ENCODE peak calls at places on chromosome 10, in eight cellular contexts. B, W, I, S, Z, O, Q and K are unnamed samples.

GRCh38 chr10:114550756-114551290 is 107.3 kb downstream of the ABLIM1 start:
- DNase-seq in S (no peak), Z (no peak), B (peak; percentile 57), Q (peak; percentile 8), O (no peak), I (peak; percentile 55), W (no peak), K (peak; percentile 66)

GRCh38 chr10:7634142-7634894 is 32.4 kb downstream of the ITIH5 start:
- DNase-seq in W (peak; percentile 67), O (no peak), I (no peak), Q (no peak), S (no peak), B (no peak), Z (no peak), K (no peak)

GRCh38 chr10:112296908-112297331 is 13.7 kb downstream of the TECTB start:
- DNase-seq in Q (no peak), W (no peak), O (no peak), B (no peak), I (no peak), S (no peak), Z (no peak), K (no peak)

GRCh38 chr10:42594246-42594650 is 44.1 kb downstream of the ZNF33B start:
- DNase-seq in S (no peak), Q (no peak), Z (peak; percentile 48), B (no peak), W (no peak), O (no peak), I (peak; percentile 91), K (peak; percentile 36)

GRCh38 chr10:477620-478019 is 211.8 kb downstream of the DIP2C start:
- DNase-seq in Q (no peak), S (no peak), Z (no peak), I (no peak), O (no peak), B (no peak), W (no peak), K (no peak)

GRCh38 chr10:8544500-8544899 is 490.0 kb downstream of the GATA3 start:
- DNase-seq in Z (no peak), Q (no peak), O (no peak), B (no peak), W (no peak), I (no peak), S (no peak), K (no peak)

GRCh38 chr10:97608991-97609561 is 19.6 kb downstream of the C10orf62 start:
- DNase-seq in O (no peak), I (no peak), W (peak; percentile 91), Z (no peak), B (no peak), Q (no peak), S (no peak), K (no peak)

GRCh38 chr10:128286413-128287097 is 160.3 kb upstream of the MKI67 start:
- DNase-seq in B (peak; percentile 84), O (peak; percentile 76), I (no peak), Q (peak; percentile 15), S (no peak), W (no peak), Z (no peak), K (no peak)

GRCh38 chr10:3926675-3927525 is 141.9 kb upstream of the KLF6 start:
- DNase-seq in I (peak; percentile 90), Z (peak; percentile 48), Q (peak; percentile 68), W (no peak), S (no peak), B (no peak), O (no peak), K (peak; percentile 49)

GRCh38 chr10:5758927-5759326 is 54.3 kb downstream of the GDI2 start:
- DNase-seq in W (no peak), B (no peak), Z (no peak), I (no peak), O (no peak), S (no peak), Q (no peak), K (no peak)

GRCh38 chr10:74194999-74195398 is 44.0 kb downstream of the ADK start:
- DNase-seq in I (peak; percentile 41), W (no peak), Q (no peak), Z (no peak), S (no peak), B (no peak), O (no peak), K (peak; percentile 50)

GRCh38 chr10:19704544-19704943 is 111.7 kb upstream of the PLXDC2 start:
- DNase-seq in I (no peak), W (no peak), S (no peak), Q (no peak), Z (no peak), O (no peak), B (no peak), K (no peak)

GRCh38 chr10:61128196-61128595 is 184.2 kb upstream of the RHOBTB1 start:
- DNase-seq in Z (no peak), B (no peak), Q (no peak), W (no peak), S (no peak), O (no peak), I (no peak), K (no peak)

GRCh38 chr10:120685136-120685535 is 166.0 kb upstream of the WDR11 start:
- DNase-seq in B (no peak), O (peak; percentile 75), S (no peak), Q (peak; percentile 77), Z (no peak), I (no peak), W (no peak), K (no peak)

GRCh38 chr10:97685395-97685958 is 1.6 kb downstream of the AVPI1 start:
- DNase-seq in I (peak; percentile 62), O (peak; percentile 80), B (peak; percentile 52), Q (peak; percentile 88), S (no peak), Z (peak; percentile 58), W (no peak), K (peak; percentile 12)

GRCh38 chr10:119449760-119450461 is 92.6 kb downstream of the RGS10 start:
- DNase-seq in S (peak; percentile 89), Z (peak; percentile 39), Q (peak; percentile 42), O (no peak), I (peak; percentile 95), B (no peak), W (peak; percentile 90), K (peak; percentile 91)

GRCh38 chr10:19263262-19263661 is 214.7 kb downstream of the MALRD1 start:
- DNase-seq in S (no peak), B (no peak), I (no peak), W (no peak), O (no peak), Z (no peak), Q (no peak), K (no peak)

DNA sequence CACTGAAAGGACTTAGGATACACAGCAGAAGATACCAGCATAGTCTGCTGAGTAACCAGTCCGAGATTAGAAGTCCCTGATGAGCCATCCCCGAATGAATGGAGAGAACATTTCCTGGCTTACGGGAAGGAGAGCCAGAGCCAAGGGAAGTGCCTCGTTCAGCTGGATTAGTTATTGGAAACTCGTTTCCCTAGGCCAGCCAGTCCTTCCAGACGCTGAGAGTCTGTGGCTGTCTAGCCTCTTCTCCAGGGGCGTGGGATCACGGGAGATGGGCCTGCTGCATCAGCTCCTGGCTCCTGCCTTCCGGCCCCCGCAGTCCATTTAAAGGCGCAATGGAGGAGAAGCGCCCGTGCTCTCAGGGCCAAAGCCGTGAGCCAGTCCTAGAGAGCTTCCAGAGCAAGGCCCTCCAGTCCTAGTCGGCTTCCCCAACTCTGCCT is 712.8 kb downstream of the PARD3 start:
- DNase-seq in S (peak; percentile 29), O (no peak), I (peak; percentile 81), B (no peak), Q (no peak), W (peak; percentile 79), Z (no peak), K (peak; percentile 50)
- H3K4me3 ChIP-seq in S (peak overlapping the region; percentile 41), O (no peak overlapping the region), I (no peak overlapping the region), B (no peak overlapping the region), Q (no peak overlapping the region), W (peak overlapping the region; percentile 33), Z (no peak overlapping the region), K (no peak overlapping the region)

GRCh38 chr10:77176224-77176623 is 461.4 kb downstream of the KCNMA1 start:
- DNase-seq in I (no peak), B (no peak), O (no peak), Q (no peak), W (no peak), S (no peak), Z (no peak), K (no peak)

GRCh38 chr10:77177161-77177560 is 460.4 kb downstream of the KCNMA1 start:
- DNase-seq in Q (no peak), Z (no peak), W (no peak), S (no peak), B (no peak), I (no peak), O (no peak), K (no peak)

GRCh38 chr10:77179015-77179695 is 458.5 kb downstream of the KCNMA1 start:
- DNase-seq in O (peak; percentile 74), Q (peak; percentile 51), I (peak; percentile 93), B (peak; percentile 26), S (peak; percentile 70), W (peak; percentile 75), Z (peak; percentile 77), K (peak; percentile 90)

GRCh38 chr10:77175631-77176222 is 461.9 kb downstream of the KCNMA1 start:
- DNase-seq in O (no peak), Z (no peak), Q (no peak), B (no peak), S (no peak), I (no peak), W (no peak), K (no peak)

DNA sequence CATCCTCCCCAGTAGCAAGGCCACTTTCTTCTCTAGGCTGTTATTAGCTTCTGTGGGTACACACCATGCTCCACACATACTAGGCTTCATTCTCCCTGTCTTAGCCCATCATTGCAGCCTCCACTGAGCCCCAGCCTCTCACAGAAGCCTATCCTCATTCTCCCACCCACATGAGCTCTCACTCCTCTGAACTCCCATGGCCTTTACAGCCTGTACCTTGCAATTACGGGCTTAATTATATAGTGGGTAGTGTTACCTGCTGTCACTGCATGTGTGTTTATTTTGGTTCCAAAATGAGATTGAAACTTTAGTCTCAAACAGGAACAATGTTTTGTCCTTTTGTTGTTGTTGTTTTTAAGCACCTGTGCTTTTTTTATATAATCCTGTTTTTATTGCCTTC is 460.0 kb downstream of the KCNMA1 start:
- DNase-seq in W (no peak), Z (no peak), O (no peak), B (no peak), S (no peak), I (no peak), Q (no peak), K (no peak)
- H3K27ac ChIP-seq in W (no peak overlapping the region), Z (no peak overlapping the region), O (no peak overlapping the region), B (no peak overlapping the region), S (no peak overlapping the region), I (no peak overlapping the region), Q (no peak overlapping the region), K (no peak overlapping the region)

GRCh38 chr10:33126118-33126517 is 168.1 kb upstream of the ITGB1 start:
- DNase-seq in O (no peak), Z (peak; percentile 87), I (peak; percentile 76), B (no peak), W (no peak), Q (peak; percentile 54), S (no peak), K (peak; percentile 69)
- H3K4me3 ChIP-seq in O (no peak overlapping the region), Z (no peak overlapping the region), I (no peak overlapping the region), B (no peak overlapping the region), W (no peak overlapping the region), Q (no peak overlapping the region), S (no peak overlapping the region), K (no peak overlapping the region)

DNA sequence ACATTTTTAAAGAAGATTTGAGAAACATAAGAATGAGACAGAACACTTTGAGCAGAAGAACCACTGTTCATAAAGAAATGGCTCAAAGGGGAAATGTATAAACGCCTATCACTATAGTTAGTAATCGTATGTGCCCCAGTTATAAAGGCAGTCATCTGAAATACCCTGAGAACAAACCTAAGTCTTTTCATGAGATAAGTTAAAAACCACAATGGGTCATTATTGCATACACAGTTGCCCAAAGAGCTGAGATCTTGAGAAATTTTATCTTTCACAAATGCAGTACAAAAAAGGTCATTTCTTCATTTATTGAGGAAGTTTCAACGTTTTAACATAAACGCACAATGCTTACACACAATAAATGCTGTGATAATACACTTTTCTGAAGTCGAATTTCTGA is 114.5 kb downstream of the MICU1 start:
- DNase-seq in B (no peak), Z (no peak), W (no peak), Q (no peak), O (no peak), S (no peak), I (peak; percentile 57), K (no peak)
- H3K27ac ChIP-seq in B (no peak overlapping the region), Z (no peak overlapping the region), W (no peak overlapping the region), Q (no peak overlapping the region), O (no peak overlapping the region), S (no peak overlapping the region), I (no peak overlapping the region), K (no peak overlapping the region)